ENCODE peak calls at places on chromosomes 2 and 18, in eight cellular contexts. B is effector memory CD4-positive, alpha-beta T cell; G is left ventricle myocardium inferior; D is K562; X is PC-3; W is mammary epithelial cell; Q is tibial nerve; T is stomach. C is an unnamed sample. For H3K4me1, the result is how much of the 10 kb centered on the place peaks cover.

GRCh38 chr2:63408530-63408929 is 179.7 kb downstream of the WDPCP start:
- DNase-seq in B (no peak), Q (no peak), W (peak), G (no peak), T (no peak), D (no peak), X (peak), C (no peak)

GRCh38 chr18:35378206-35378795 is 1.2 kb upstream of the ZNF396 start:
- DNase-seq in B (no peak), X (no peak), D (no peak), G (no peak), Q (no peak), T (no peak), W (peak), C (no peak)

GRCh38 chr18:80171190-80171872 is 62.3 kb downstream of the ADNP2 start:
- DNase-seq in G (peak), D (peak), Q (peak), T (peak), W (peak), X (peak), B (peak), C (no peak)

GRCh38 chr2:156321243-156321904 is 11.1 kb downstream of the NR4A2 start:
- DNase-seq in T (peak), G (no peak), W (no peak), D (no peak), Q (no peak), B (no peak), X (no peak), C (peak)

GRCh38 chr2:72744049-72744448 is 81.8 kb downstream of the EXOC6B start:
- DNase-seq in B (no peak), T (no peak), D (no peak), G (no peak), W (peak), X (peak), Q (no peak), C (no peak)

GRCh38 chr2:119243621-119244020 is 20.0 kb downstream of the STEAP3 start:
- DNase-seq in X (no peak), G (no peak), T (no peak), D (no peak), W (no peak), Q (no peak), B (no peak), C (no peak)

GRCh38 chr2:60175290-60175689 is 378.2 kb downstream of the BCL11A start:
- DNase-seq in G (no peak), T (no peak), Q (no peak), B (no peak), X (no peak), D (no peak), W (no peak), C (no peak)

GRCh38 chr18:48997985-48998831 is 47.4 kb upstream of the SMAD7 start:
- DNase-seq in D (peak), G (peak), Q (no peak), W (peak), B (no peak), T (no peak), X (peak), C (no peak)

GRCh38 chr2:219688560-219689445 is 61.4 kb downstream of the SLC4A3 start:
- DNase-seq in D (no peak), X (peak), G (no peak), T (no peak), W (peak), Q (no peak), B (no peak), C (no peak)

GRCh38 chr2:128442053-128442751 is 123.5 kb upstream of the HS6ST1 start:
- DNase-seq in X (no peak), T (peak), Q (no peak), D (no peak), W (no peak), B (no peak), G (peak), C (no peak)

GRCh38 chr2:177599072-177599688 is 206.6 kb downstream of the AGPS start:
- DNase-seq in D (no peak), Q (no peak), B (no peak), T (no peak), X (no peak), W (no peak), G (no peak), C (no peak)

GRCh38 chr2:239155806-239156480 is 244.9 kb downstream of the HDAC4 start:
- DNase-seq in B (no peak), W (no peak), Q (no peak), X (no peak), T (peak), D (no peak), G (peak), C (no peak)
- H3K4me1 ChIP-seq in B (under half), W (under half), Q (under half), X (under half), T (under half), D (under half), G (under half), C (under half)

DNA sequence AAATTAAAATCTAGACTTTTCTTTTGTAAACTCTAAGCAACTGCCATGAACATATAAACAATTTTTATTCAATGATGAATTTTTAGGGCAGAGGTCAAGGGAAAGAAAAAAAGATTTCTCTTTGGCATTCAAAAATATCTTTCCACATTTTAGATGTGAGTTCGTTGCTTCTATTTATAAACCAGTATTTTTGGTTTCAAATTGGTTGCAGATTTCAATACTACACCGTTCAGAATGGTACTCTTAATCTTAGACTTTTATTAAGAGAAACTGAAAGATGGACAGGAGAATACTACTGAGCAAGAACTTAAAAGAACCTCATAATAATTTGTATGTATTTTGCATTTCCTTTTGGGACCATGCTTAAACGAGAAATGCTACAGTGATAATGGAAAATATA is 293.7 kb upstream of the CCDC68 start:
- DNase-seq in Q (no peak), G (no peak), D (no peak), W (no peak), T (no peak), X (no peak), B (no peak), C (no peak)
- H3K27ac ChIP-seq in Q (peak), G (peak), D (no peak), W (no peak), T (peak), X (no peak), B (no peak), C (no peak)

DNA sequence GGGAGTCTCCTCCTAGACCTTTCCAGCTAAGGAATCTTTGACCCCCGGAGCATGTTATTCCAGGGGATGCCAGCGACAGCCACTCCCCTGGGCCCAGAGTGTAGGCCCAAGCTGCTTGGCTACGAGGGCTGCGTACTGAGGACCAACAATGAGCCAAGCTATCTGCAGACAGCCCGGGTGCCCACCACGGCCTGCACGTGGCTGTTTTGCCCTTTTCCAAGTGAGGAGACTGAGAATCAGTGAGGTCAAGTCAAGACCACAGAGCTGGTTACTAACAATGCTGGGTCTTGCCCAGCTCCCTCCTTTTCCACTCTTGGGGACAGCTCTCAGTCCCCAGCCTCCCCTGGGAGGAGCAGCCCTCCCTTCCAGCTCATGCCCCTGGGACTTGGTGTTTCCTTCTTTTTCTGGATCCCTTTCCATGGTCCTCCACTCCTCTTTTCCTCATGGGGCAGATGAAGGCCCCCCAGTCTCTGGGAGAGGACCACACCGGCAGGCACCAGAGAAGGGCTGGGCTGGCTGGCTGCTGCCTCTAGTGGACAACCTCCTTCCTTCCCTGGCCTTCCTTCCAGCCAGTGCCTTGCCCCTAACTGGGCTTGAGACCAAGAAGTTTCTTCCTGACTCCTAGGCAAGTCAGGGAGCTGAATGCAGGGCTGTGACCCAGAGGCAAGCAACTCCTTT is 550 bp upstream of the MALL start:
- DNase-seq in B (no peak), G (no peak), D (no peak), T (no peak), W (no peak), X (peak), Q (no peak), C (no peak)
- H3K4me3 ChIP-seq in B (no peak), G (peak), D (no peak), T (peak), W (peak), X (peak), Q (peak), C (no peak)

DNA sequence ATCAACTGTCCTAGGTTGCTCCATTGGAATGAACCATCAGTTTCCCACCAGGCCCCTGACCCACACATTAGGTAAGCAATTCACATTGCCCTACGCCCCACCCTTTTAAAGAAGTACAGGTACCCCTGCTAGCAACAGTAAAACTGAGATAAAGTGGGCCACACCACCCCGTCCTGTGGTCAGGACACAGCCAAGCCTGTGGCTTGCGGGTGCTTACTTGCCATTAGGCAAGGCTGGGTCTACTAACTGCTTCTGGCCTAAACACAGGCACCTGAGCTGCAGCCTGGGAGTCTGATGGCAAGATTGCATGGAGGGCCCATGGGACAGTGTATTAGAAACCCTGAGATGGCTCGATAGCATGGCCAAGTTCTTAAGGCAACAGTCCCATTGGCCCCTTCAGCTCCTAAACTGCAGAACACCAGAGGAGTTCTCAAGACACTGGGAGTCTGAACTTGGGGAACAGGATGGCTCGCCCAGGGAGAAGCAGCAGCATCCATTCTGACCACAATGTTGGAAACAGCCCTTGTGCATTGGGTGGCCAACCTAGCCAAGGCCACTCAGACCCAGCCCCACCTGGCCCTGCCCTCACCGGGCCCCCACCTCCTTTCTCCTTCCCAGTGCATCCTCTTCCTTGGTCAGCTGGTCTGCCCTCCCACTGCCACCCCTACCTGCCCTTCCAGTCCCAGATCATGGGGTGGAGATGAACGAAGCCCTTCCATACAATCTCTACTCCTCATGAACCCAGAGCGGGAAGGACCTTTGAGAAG is 177.1 kb downstream of the TNS1 start:
- DNase-seq in X (no peak), B (no peak), D (no peak), Q (no peak), T (no peak), G (peak), W (no peak), C (no peak)
- H3K4me1 ChIP-seq in X (under half), B (under half), D (under half), Q (under half), T (under half), G (half or more), W (under half), C (under half)

GRCh38 chr2:113281920-113282746 is 3.4 kb upstream of the PAX8 start:
- DNase-seq in G (no peak), W (peak), T (no peak), Q (no peak), D (no peak), X (no peak), B (no peak), C (no peak)

GRCh38 chr2:113282747-113283533 is 4.2 kb upstream of the PAX8 start:
- DNase-seq in W (peak), B (no peak), Q (peak), T (peak), G (peak), D (no peak), X (peak), C (no peak)

GRCh38 chr2:113284481-113284880 is 5.8 kb upstream of the PAX8 start:
- DNase-seq in T (no peak), Q (no peak), B (no peak), G (no peak), W (peak), D (no peak), X (no peak), C (no peak)

GRCh38 chr2:113285816-113286215 is 7.1 kb upstream of the PAX8 start:
- DNase-seq in T (no peak), X (no peak), G (no peak), B (no peak), D (no peak), Q (no peak), W (no peak), C (no peak)

GRCh38 chr2:113283704-113284284 is 5.1 kb upstream of the PAX8 start:
- DNase-seq in X (peak), D (no peak), W (peak), Q (no peak), G (peak), T (peak), B (no peak), C (no peak)
- H3K27ac ChIP-seq in X (peak), D (no peak), W (peak), Q (peak), G (peak), T (peak), B (no peak), C (no peak)